ENCODE peak calls at places on chromosomes 5 and 9, in four cellular contexts. One of them, this sample, is unnamed.

GRCh38 chr9:6008169-6008979 is 7.0 kb downstream of the RANBP6 start:
- DNase-seq in GM12878: peak; percentile 88
- DNase-seq in WTC11: peak; percentile 91
- DNase-seq in HepG2: peak; percentile 98
- DNase-seq in this sample: peak; percentile 85

GRCh38 chr5:14868771-14869170 is 2.8 kb downstream of the ANKH start:
- DNase-seq in GM12878: no peak
- DNase-seq in WTC11: no peak
- DNase-seq in HepG2: no peak
- DNase-seq in this sample: no peak

GRCh38 chr5:170571331-170571731 is 67.5 kb downstream of the KCNIP1 start:
- DNase-seq in GM12878: no peak
- DNase-seq in WTC11: no peak
- DNase-seq in HepG2: peak; percentile 4
- DNase-seq in this sample: no peak

GRCh38 chr9:93651521-93651950 is 75.2 kb downstream of the PHF2 start:
- DNase-seq in GM12878: no peak
- DNase-seq in WTC11: peak; percentile 8
- DNase-seq in HepG2: no peak
- DNase-seq in this sample: no peak

GRCh38 chr5:147050172-147050571 is 171.6 kb upstream of the PPP2R2B start:
- DNase-seq in GM12878: no peak
- DNase-seq in WTC11: no peak
- DNase-seq in HepG2: no peak
- DNase-seq in this sample: no peak

GRCh38 chr5:177447066-177447610 is 524 bp downstream of the PRR7 start:
- DNase-seq in GM12878: no peak
- DNase-seq in WTC11: peak; percentile 78
- DNase-seq in HepG2: no peak
- DNase-seq in this sample: peak; percentile 82

GRCh38 chr5:33049845-33050244 is 338.7 kb downstream of the NPR3 start:
- DNase-seq in GM12878: no peak
- DNase-seq in WTC11: no peak
- DNase-seq in HepG2: peak; percentile 18
- DNase-seq in this sample: no peak

GRCh38 chr9:138024831-138025291 is 147.3 kb downstream of the CACNA1B start:
- DNase-seq in GM12878: no peak
- DNase-seq in WTC11: no peak
- DNase-seq in HepG2: no peak
- DNase-seq in this sample: no peak

GRCh38 chr5:138148811-138149210 is 9.6 kb upstream of the NME5 start:
- DNase-seq in GM12878: no peak
- DNase-seq in WTC11: no peak
- DNase-seq in HepG2: no peak
- DNase-seq in this sample: no peak

GRCh38 chr9:15735083-15735974 is 182.5 kb downstream of the CCDC171 start:
- DNase-seq in GM12878: no peak
- DNase-seq in WTC11: no peak
- DNase-seq in HepG2: no peak
- DNase-seq in this sample: no peak

GRCh38 chr5:61965074-61965473 is 340.9 kb upstream of the KIF2A start:
- DNase-seq in GM12878: no peak
- DNase-seq in WTC11: no peak
- DNase-seq in HepG2: no peak
- DNase-seq in this sample: no peak

GRCh38 chr5:112921031-112921832 is 795 bp downstream of the REEP5 start:
- DNase-seq in GM12878: no peak
- DNase-seq in WTC11: peak; percentile 66
- DNase-seq in HepG2: peak; percentile 51
- DNase-seq in this sample: peak; percentile 80

GRCh38 chr9:114098660-114099522 is at the start of gene KIF12:
- DNase-seq in GM12878: no peak
- DNase-seq in WTC11: peak; percentile 89
- DNase-seq in HepG2: peak; percentile 74
- DNase-seq in this sample: peak; percentile 86

GRCh38 chr5:122858451-122858850 is 13.0 kb downstream of the SNX24 start:
- DNase-seq in GM12878: no peak
- DNase-seq in WTC11: no peak
- DNase-seq in HepG2: no peak
- DNase-seq in this sample: no peak

GRCh38 chr5:115601709-115602584 is at the start of gene TICAM2:
- DNase-seq in GM12878: peak; percentile 77
- DNase-seq in WTC11: peak; percentile 78
- DNase-seq in HepG2: no peak
- DNase-seq in this sample: no peak

GRCh38 chr5:80860934-80861613 is 99.1 kb upstream of the RASGRF2 start:
- DNase-seq in GM12878: no peak
- DNase-seq in WTC11: no peak
- DNase-seq in HepG2: no peak
- DNase-seq in this sample: no peak

GRCh38 chr5:83564069-83564749 is 92.7 kb downstream of the VCAN start:
- DNase-seq in GM12878: no peak
- DNase-seq in WTC11: no peak
- DNase-seq in HepG2: peak; percentile 50
- DNase-seq in this sample: no peak

GRCh38 chr5:56829137-56829536 is 13.8 kb downstream of the MAP3K1 start:
- DNase-seq in GM12878: no peak
- DNase-seq in WTC11: no peak
- DNase-seq in HepG2: no peak
- DNase-seq in this sample: no peak

GRCh38 chr9:4596165-4596922 is 65.8 kb upstream of the PLPP6 start:
- DNase-seq in GM12878: peak; percentile 5
- DNase-seq in WTC11: no peak
- DNase-seq in HepG2: no peak
- DNase-seq in this sample: no peak

GRCh38 chr5:71937906-71938698 is 169.2 kb upstream of the MAP1B start:
- DNase-seq in GM12878: no peak
- DNase-seq in WTC11: no peak
- DNase-seq in HepG2: no peak
- DNase-seq in this sample: no peak

GRCh38 chr9:125346351-125346750 is 84.7 kb downstream of the GAPVD1 start:
- DNase-seq in GM12878: no peak
- DNase-seq in WTC11: no peak
- DNase-seq in HepG2: peak; percentile 23
- DNase-seq in this sample: no peak

GRCh38 chr5:150846651-150847333 is 471 bp downstream of the IRGM start:
- DNase-seq in GM12878: peak; percentile 67
- DNase-seq in WTC11: peak; percentile 34
- DNase-seq in HepG2: peak; percentile 78
- DNase-seq in this sample: peak; percentile 51

GRCh38 chr9:124839612-124840299 is 13.5 kb upstream of the WDR38 start:
- DNase-seq in GM12878: no peak
- DNase-seq in WTC11: peak; percentile 74
- DNase-seq in HepG2: peak; percentile 43
- DNase-seq in this sample: no peak

GRCh38 chr5:8726383-8727036 is 819.4 kb downstream of the SEMA5A start:
- DNase-seq in GM12878: no peak
- DNase-seq in WTC11: no peak
- DNase-seq in HepG2: no peak
- DNase-seq in this sample: no peak

GRCh38 chr9:98906273-98907040 is 37.2 kb upstream of the COL15A1 start:
- DNase-seq in GM12878: no peak
- DNase-seq in WTC11: no peak
- DNase-seq in HepG2: no peak
- DNase-seq in this sample: peak; percentile 29

GRCh38 chr5:172380992-172381643 is 73.2 kb downstream of the SH3PXD2B start:
- DNase-seq in GM12878: no peak
- DNase-seq in WTC11: no peak
- DNase-seq in HepG2: no peak
- DNase-seq in this sample: no peak

GRCh38 chr9:126605792-126606482 is 7.8 kb upstream of the LMX1B start:
- DNase-seq in GM12878: no peak
- DNase-seq in WTC11: no peak
- DNase-seq in HepG2: no peak
- DNase-seq in this sample: no peak

GRCh38 chr9:70832487-70832886 is 288.9 kb downstream of the TRPM3 start:
- DNase-seq in GM12878: no peak
- DNase-seq in WTC11: no peak
- DNase-seq in HepG2: no peak
- DNase-seq in this sample: no peak

GRCh38 chr9:99090366-99091130 is 14.4 kb upstream of the TGFBR1 start:
- DNase-seq in GM12878: no peak
- DNase-seq in WTC11: no peak
- DNase-seq in HepG2: no peak
- DNase-seq in this sample: no peak

GRCh38 chr9:36400332-36401178 is 486 bp upstream of the RNF38 start:
- DNase-seq in GM12878: peak; percentile 42
- DNase-seq in WTC11: peak; percentile 82
- DNase-seq in HepG2: peak; percentile 77
- DNase-seq in this sample: peak; percentile 41

GRCh38 chr5:31569065-31569464 is 37.0 kb downstream of the C5orf22 start:
- DNase-seq in GM12878: no peak
- DNase-seq in WTC11: no peak
- DNase-seq in HepG2: no peak
- DNase-seq in this sample: no peak

GRCh38 chr5:142915840-142916424 is 145.8 kb downstream of the ARHGAP26 start:
- DNase-seq in GM12878: peak; percentile 51
- DNase-seq in WTC11: peak; percentile 70
- DNase-seq in HepG2: peak; percentile 50
- DNase-seq in this sample: peak; percentile 38

GRCh38 chr9:880725-881124 is 39.2 kb downstream of the DMRT1 start:
- DNase-seq in GM12878: peak; percentile 24
- DNase-seq in WTC11: no peak
- DNase-seq in HepG2: no peak
- DNase-seq in this sample: no peak

GRCh38 chr5:78621269-78621871 is 27.2 kb downstream of the LHFPL2 start:
- DNase-seq in GM12878: no peak
- DNase-seq in WTC11: no peak
- DNase-seq in HepG2: no peak
- DNase-seq in this sample: no peak

GRCh38 chr5:177983763-177984564 is 12.1 kb downstream of the PROP1 start:
- DNase-seq in GM12878: no peak
- DNase-seq in WTC11: peak; percentile 34
- DNase-seq in HepG2: no peak
- DNase-seq in this sample: no peak

GRCh38 chr5:34930870-34931269 is 1.5 kb downstream of the DNAJC21 start:
- DNase-seq in GM12878: no peak
- DNase-seq in WTC11: no peak
- DNase-seq in HepG2: no peak
- DNase-seq in this sample: no peak

GRCh38 chr5:35026280-35026840 is 21.4 kb downstream of the AGXT2 start:
- DNase-seq in GM12878: no peak
- DNase-seq in WTC11: no peak
- DNase-seq in HepG2: no peak
- DNase-seq in this sample: no peak

GRCh38 chr9:137128158-137129088 is 10.5 kb upstream of the GRIN1 start:
- DNase-seq in GM12878: no peak
- DNase-seq in WTC11: no peak
- DNase-seq in HepG2: no peak
- DNase-seq in this sample: no peak

GRCh38 chr9:34578241-34579096 is 11.1 kb downstream of the CNTFR start:
- DNase-seq in GM12878: no peak
- DNase-seq in WTC11: peak; percentile 56
- DNase-seq in HepG2: no peak
- DNase-seq in this sample: no peak

GRCh38 chr9:33112099-33112498 is 35.6 kb upstream of the SMU1 start:
- DNase-seq in GM12878: no peak
- DNase-seq in WTC11: no peak
- DNase-seq in HepG2: no peak
- DNase-seq in this sample: no peak
- TF ChIP-seq ATF2 in GM12878: no peak
- TF ChIP-seq ATF2 in WTC11: no peak
- TF ChIP-seq ATF2 in HepG2: no peak
- TF ChIP-seq ATF2 in this sample: no peak

DNA sequence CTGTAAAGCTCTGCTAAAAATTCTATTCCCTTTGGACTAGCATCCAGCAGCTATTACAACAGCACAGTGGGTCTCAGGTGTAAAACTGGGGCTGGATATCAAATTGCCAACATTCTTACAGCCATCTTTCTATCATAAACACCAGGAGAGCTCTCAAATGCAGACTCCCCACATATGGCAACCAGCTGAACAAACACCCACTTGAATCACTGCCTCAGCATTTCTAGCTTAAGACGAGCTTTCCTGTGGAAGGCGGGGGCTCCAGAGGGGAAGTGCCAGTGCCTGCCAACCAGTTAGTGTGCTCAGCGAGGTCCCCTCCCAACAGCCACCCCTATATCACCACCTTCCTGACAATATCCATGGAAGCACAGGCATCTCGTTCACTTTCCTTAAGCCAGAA is 62.2 kb downstream of the IPPK start:
- DNase-seq in GM12878: no peak
- DNase-seq in WTC11: no peak
- DNase-seq in HepG2: no peak
- DNase-seq in this sample: peak; percentile 26
- TF ChIP-seq ATF2 in GM12878: no peak
- TF ChIP-seq ATF2 in WTC11: no peak
- TF ChIP-seq ATF2 in HepG2: no peak
- TF ChIP-seq ATF2 in this sample: no peak

DNA sequence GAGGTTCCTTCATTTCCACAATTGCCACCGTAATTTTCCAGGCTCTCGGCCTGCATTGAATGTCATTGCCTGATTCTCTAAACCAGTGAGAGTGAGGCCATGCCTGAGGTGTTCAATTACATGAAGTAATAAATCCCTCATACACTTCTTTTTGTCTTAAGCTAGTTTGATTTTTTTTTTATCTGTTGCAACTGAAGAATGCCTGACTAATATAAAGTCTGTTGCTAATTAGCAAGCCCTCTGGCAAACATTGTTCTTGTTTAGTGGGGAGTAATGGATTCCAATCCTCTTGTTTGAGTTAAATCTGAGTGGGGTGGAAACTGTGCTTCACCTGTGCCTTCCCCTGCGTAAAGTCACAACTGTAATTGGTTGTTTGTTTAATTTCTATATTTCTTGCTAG is 338.1 kb upstream of the ATP10B start:
- DNase-seq in GM12878: no peak
- DNase-seq in WTC11: no peak
- DNase-seq in HepG2: no peak
- DNase-seq in this sample: no peak
- TF ChIP-seq ATF2 in GM12878: no peak
- TF ChIP-seq ATF2 in WTC11: no peak
- TF ChIP-seq ATF2 in HepG2: no peak
- TF ChIP-seq ATF2 in this sample: no peak

GRCh38 chr9:131798166-131798565 is 58.3 kb upstream of the RAPGEF1 start:
- DNase-seq in GM12878: no peak
- DNase-seq in WTC11: no peak
- DNase-seq in HepG2: no peak
- DNase-seq in this sample: no peak

GRCh38 chr9:131800885-131801284 is 61.0 kb upstream of the RAPGEF1 start:
- DNase-seq in GM12878: no peak
- DNase-seq in WTC11: no peak
- DNase-seq in HepG2: no peak
- DNase-seq in this sample: no peak

GRCh38 chr9:131801811-131802210 is 61.9 kb upstream of the RAPGEF1 start:
- DNase-seq in GM12878: no peak
- DNase-seq in WTC11: peak; percentile 44
- DNase-seq in HepG2: no peak
- DNase-seq in this sample: no peak

GRCh38 chr9:131800366-131800765 is 60.5 kb upstream of the RAPGEF1 start:
- DNase-seq in GM12878: no peak
- DNase-seq in WTC11: no peak
- DNase-seq in HepG2: no peak
- DNase-seq in this sample: no peak

GRCh38 chr9:131799177-131799823 is 59.4 kb upstream of the RAPGEF1 start:
- DNase-seq in GM12878: no peak
- DNase-seq in WTC11: peak; percentile 82
- DNase-seq in HepG2: peak; percentile 24
- DNase-seq in this sample: peak; percentile 89
- TF ChIP-seq ATF2 in GM12878: no peak
- TF ChIP-seq ATF2 in WTC11: no peak
- TF ChIP-seq ATF2 in HepG2: peak; percentile 71
- TF ChIP-seq ATF2 in this sample: no peak

GRCh38 chr5:1808466-1808865 is 7.3 kb downstream of the NDUFS6 start:
- DNase-seq in GM12878: no peak
- DNase-seq in WTC11: no peak
- DNase-seq in HepG2: no peak
- DNase-seq in this sample: no peak
- TF ChIP-seq ATF2 in GM12878: no peak
- TF ChIP-seq ATF2 in WTC11: no peak
- TF ChIP-seq ATF2 in HepG2: no peak
- TF ChIP-seq ATF2 in this sample: no peak